ENCODE peak calls at places on chromosomes 1 and 21, in eight cellular contexts. R, P, J, L, H, G, T and Y are unnamed samples.

GRCh38 chr1:208475951-208476824 is 232.0 kb upstream of the PLXNA2 start:
- DNase-seq in T (peak; percentile 50), G (no peak), J (no peak), R (no peak), P (peak; percentile 41), L (no peak), H (peak; percentile 67), Y (no peak)

GRCh38 chr1:151653397-151653796 is 41.5 kb downstream of the SNX27 start:
- DNase-seq in T (no peak), L (no peak), R (no peak), J (no peak), P (no peak), H (no peak), G (no peak), Y (no peak)

GRCh38 chr1:43383449-43383848 is 6.2 kb downstream of the MED8 start:
- DNase-seq in L (no peak), R (no peak), H (no peak), G (no peak), P (no peak), T (no peak), J (no peak), Y (no peak)

GRCh38 chr1:109794319-109795132 is 30.8 kb upstream of the EPS8L3 start:
- DNase-seq in R (no peak), J (no peak), P (no peak), G (no peak), L (peak; percentile 33), T (no peak), H (no peak), Y (peak; percentile 20)

GRCh38 chr1:68293609-68294353 is 61.5 kb upstream of the WLS start:
- DNase-seq in L (no peak), P (peak; percentile 29), R (no peak), H (no peak), T (peak; percentile 75), J (no peak), G (no peak), Y (no peak)

GRCh38 chr1:47808612-47809011 is 188.6 kb downstream of the TRABD2B start:
- DNase-seq in H (no peak), R (no peak), L (no peak), G (no peak), T (no peak), J (no peak), P (no peak), Y (no peak)

GRCh38 chr1:37472281-37472680 is 2.1 kb upstream of the ZC3H12A start:
- DNase-seq in J (no peak), P (no peak), T (no peak), R (no peak), L (no peak), H (no peak), G (no peak), Y (no peak)

GRCh38 chr1:10773376-10773775 is 23.1 kb downstream of the CASZ1 start:
- DNase-seq in G (no peak), R (no peak), H (no peak), L (no peak), T (no peak), J (no peak), P (no peak), Y (no peak)

GRCh38 chr1:231603598-231604275 is 22.9 kb upstream of the DISC1 start:
- DNase-seq in J (no peak), H (no peak), L (peak; percentile 48), G (peak; percentile 63), T (peak; percentile 55), P (peak; percentile 30), R (peak; percentile 57), Y (no peak)

DNA sequence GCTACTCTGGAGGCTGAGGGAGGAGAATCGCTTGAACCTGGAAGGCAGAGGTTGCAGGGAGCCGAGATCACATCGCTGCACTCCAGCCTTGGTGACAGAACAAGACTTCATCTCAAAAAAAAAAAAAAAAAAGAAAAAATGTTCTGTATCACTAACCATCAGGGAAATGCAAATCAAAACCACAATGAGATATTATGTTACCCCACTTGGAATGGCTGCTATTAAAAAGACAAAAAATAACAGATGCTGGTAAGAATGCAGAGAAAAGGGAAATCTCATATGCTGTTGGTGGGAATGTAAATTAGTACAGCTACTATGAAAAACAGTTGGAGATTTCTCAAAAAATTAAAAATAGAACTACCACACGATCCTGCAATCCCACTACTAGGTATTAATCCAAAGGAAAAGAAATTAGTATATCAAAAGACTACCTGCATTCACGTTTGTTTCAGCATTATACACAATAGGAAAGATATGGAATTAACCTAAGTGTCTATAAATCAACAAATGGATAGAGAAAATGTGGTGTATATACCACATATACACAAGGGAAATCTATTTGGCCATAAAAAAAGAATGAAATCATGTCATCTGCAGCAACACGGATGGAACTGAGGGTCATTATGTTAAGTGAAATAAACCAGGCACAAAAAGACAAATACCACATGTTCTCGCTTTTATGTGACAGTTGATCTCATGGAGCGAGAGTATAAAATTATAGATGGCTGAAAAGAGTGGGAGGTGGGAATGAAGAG is 62.6 kb downstream of the ABL2 start:
- DNase-seq in R (no peak), L (no peak), J (no peak), G (no peak), H (no peak), P (no peak), T (no peak), Y (no peak)
- TF ChIP-seq EP300 in R (no peak), L (no peak), J (no peak), G (no peak), H (no peak), P (no peak), T (no peak), Y (no peak)

DNA sequence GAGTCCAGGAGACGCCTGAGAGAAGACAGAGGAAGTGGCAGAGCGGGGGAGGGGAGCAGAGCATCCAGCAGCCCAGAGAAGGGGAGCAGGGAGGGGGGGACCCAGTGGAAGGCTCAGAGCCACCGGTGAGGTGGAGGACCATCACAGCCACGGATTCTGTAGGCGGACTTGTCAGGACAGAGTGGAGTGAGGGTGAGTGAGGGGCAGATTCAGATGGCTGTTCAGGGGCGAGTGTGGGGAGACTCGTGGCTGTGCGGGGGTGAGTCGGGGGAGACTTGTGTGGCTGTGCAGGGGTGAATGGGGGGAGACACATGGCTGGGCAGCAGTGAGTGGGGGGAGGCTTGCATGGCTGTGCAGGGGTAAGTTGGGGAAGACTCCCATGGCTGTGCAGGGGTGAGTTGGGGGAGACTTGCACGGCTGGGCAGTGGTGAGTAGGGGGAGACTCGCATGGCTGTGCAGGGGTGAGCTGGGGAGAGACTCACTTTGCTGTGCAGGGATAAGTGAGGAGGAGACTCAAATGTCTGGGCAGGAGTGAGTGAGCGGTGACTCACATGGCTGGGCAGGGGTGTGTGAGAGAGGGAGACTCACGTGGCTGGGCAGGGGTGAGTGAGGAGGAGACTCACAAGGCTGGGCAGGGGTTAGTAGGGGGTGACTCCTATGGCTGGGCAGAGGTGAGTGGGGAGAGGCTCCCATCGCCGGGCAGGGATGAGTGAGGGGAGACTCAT is 56.8 kb upstream of the ABCG1 start:
- DNase-seq in J (no peak), R (no peak), P (no peak), T (no peak), H (no peak), L (no peak), G (no peak), Y (no peak)
- TF ChIP-seq EP300 in J (no peak), R (no peak), P (no peak), T (no peak), H (no peak), L (no peak), G (no peak), Y (no peak)

GRCh38 chr1:84853743-84854721 is 39.0 kb downstream of the LPAR3 start:
- DNase-seq in R (peak; percentile 10), G (no peak), H (no peak), J (peak; percentile 74), P (no peak), T (no peak), L (no peak), Y (no peak)
- TF ChIP-seq EP300 in R (no peak), G (peak; percentile 42), H (no peak), J (peak; percentile 87), P (no peak), T (no peak), L (no peak), Y (no peak)

GRCh38 chr1:150516616-150517015 is 1.1 kb downstream of the FALEC start:
- DNase-seq in G (peak; percentile 32), H (no peak), P (no peak), L (no peak), R (no peak), T (no peak), J (no peak), Y (no peak)

GRCh38 chr1:150515328-150516049 is at the start of gene FALEC:
- DNase-seq in J (peak; percentile 74), P (peak; percentile 97), T (peak; percentile 98), H (peak; percentile 99), G (peak; percentile 98), R (peak; percentile 96), L (peak; percentile 97), Y (peak; percentile 99)

GRCh38 chr1:150514260-150514659 is 1.3 kb upstream of the FALEC start:
- DNase-seq in R (no peak), L (no peak), P (no peak), H (no peak), G (no peak), J (no peak), T (no peak), Y (no peak)

GRCh38 chr1:150514913-150515327 is 632 bp upstream of the FALEC start:
- DNase-seq in H (no peak), L (no peak), G (no peak), P (no peak), R (no peak), T (no peak), J (no peak), Y (no peak)

DNA sequence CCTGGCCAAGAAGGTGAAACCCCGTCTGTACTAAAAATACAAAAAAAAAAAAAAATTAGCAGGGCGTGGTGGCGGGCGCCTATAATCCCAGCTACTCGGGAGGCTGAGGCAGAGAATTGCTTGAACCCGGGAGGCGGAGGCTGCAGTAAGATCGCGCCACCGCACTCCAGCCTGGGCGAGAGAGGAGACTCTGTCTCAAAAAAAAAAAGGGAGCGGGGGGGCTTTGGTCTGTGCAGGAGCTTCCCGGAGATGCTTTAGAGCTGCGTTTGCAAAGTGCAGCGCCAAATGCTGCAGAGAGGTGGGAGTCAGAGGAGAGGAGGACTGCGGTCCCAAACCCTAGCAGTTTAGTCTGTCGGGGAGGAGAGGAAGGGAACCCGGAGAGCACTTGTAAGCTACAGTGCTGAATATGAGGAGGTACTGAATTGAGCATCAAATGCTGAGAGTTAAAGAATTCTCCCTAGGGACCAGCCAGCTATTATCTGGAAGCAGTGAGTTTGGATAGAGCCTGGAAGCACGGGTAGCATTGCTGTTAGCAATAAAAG is 569 bp downstream of the FALEC start:
- DNase-seq in P (no peak), H (no peak), L (no peak), T (no peak), R (no peak), G (peak; percentile 39), J (no peak), Y (no peak)
- TF ChIP-seq EP300 in P (no peak), H (no peak), L (no peak), T (no peak), R (no peak), G (no peak), J (no peak), Y (no peak)